ENCODE peak calls at places on chromosomes 7 and 10, in eight cellular contexts. H, Z, Q, C, E, L, K and F are unnamed samples.

GRCh38 chr10:112335866-112336265 is 38.0 kb upstream of the ACSL5 start:
- DNase-seq in H (no peak), Z (no peak), Q (no peak), C (no peak), E (no peak), L (no peak), K (no peak), F (no peak)

GRCh38 chr10:17643339-17643754 is 604 bp upstream of the STAM start:
- DNase-seq in H (peak), Z (peak), Q (no peak), C (peak), E (no peak), L (no peak), K (no peak), F (no peak)

GRCh38 chr7:100435401-100436304 is 644 bp downstream of the PPP1R35 start:
- DNase-seq in H (peak), Z (peak), Q (peak), C (peak), E (peak), L (peak), K (peak), F (no peak)

GRCh38 chr7:33143996-33144718 is 14.8 kb downstream of the BBS9 start:
- DNase-seq in H (no peak), Z (peak), Q (no peak), C (no peak), E (no peak), L (no peak), K (no peak), F (no peak)

GRCh38 chr7:22442187-22442886 is 57.7 kb downstream of the STEAP1B start:
- DNase-seq in H (peak), Z (no peak), Q (no peak), C (no peak), E (no peak), L (no peak), K (no peak), F (no peak)

GRCh38 chr7:48298779-48299178 is 127.5 kb downstream of the ABCA13 start:
- DNase-seq in H (no peak), Z (peak), Q (no peak), C (no peak), E (no peak), L (no peak), K (no peak), F (no peak)

GRCh38 chr7:69962077-69962855 is 364.0 kb downstream of the AUTS2 start:
- DNase-seq in H (peak), Z (no peak), Q (no peak), C (no peak), E (no peak), L (no peak), K (no peak), F (no peak)

GRCh38 chr10:130234171-130234965 is 98.2 kb downstream of the GLRX3 start:
- DNase-seq in H (no peak), Z (no peak), Q (no peak), C (no peak), E (no peak), L (no peak), K (no peak), F (no peak)

GRCh38 chr7:65980478-65981250 is 1.3 kb downstream of the GUSB start:
- DNase-seq in H (no peak), Z (peak), Q (peak), C (peak), E (peak), L (peak), K (peak), F (no peak)

GRCh38 chr7:44693641-44694313 is 54.9 kb upstream of the ZMIZ2 start:
- DNase-seq in H (no peak), Z (peak), Q (no peak), C (no peak), E (no peak), L (no peak), K (no peak), F (no peak)

GRCh38 chr7:3206101-3206500 is 95.0 kb upstream of the SDK1 start:
- DNase-seq in H (no peak), Z (no peak), Q (no peak), C (no peak), E (no peak), L (no peak), K (no peak), F (no peak)

GRCh38 chr10:80520661-80521488 is 16.8 kb upstream of the SH2D4B start:
- DNase-seq in H (no peak), Z (no peak), Q (no peak), C (no peak), E (no peak), L (no peak), K (no peak), F (no peak)

GRCh38 chr10:13816195-13816926 is 229.6 kb downstream of the PRPF18 start:
- DNase-seq in H (peak), Z (peak), Q (no peak), C (no peak), E (no peak), L (no peak), K (no peak), F (no peak)

GRCh38 chr10:96457341-96457740 is 56.4 kb downstream of the TLL2 start:
- DNase-seq in H (no peak), Z (no peak), Q (no peak), C (no peak), E (no peak), L (no peak), K (no peak), F (no peak)

GRCh38 chr7:54080971-54081370 is 461.2 kb upstream of the VSTM2A start:
- DNase-seq in H (no peak), Z (no peak), Q (no peak), C (no peak), E (no peak), L (no peak), K (no peak), F (no peak)

GRCh38 chr7:71482284-71482683 is 350.3 kb downstream of the GALNT17 start:
- DNase-seq in H (peak), Z (no peak), Q (no peak), C (no peak), E (no peak), L (no peak), K (no peak), F (no peak)

GRCh38 chr7:48259463-48260280 is 88.4 kb downstream of the ABCA13 start:
- DNase-seq in H (no peak), Z (no peak), Q (no peak), C (no peak), E (no peak), L (no peak), K (no peak), F (no peak)